ENCODE peak calls at places on chromosomes 6 and 20, in eight cellular contexts. One of them, this sample, is unnamed.

GRCh38 chr6:169213814-169214520 is 39.7 kb downstream of the THBS2 start:
- DNase-seq in ascending aorta: no peak
- DNase-seq in upper lobe of right lung: no peak
- DNase-seq in AG09309: no peak
- DNase-seq in uterus: peak
- DNase-seq in HFF-Myc: no peak
- DNase-seq in adrenal gland: no peak
- DNase-seq in fibroblast of lung: peak
- DNase-seq in this sample: no peak

GRCh38 chr20:59809630-59810375 is 123.6 kb downstream of the SYCP2 start:
- DNase-seq in adrenal gland: peak
- DNase-seq in fibroblast of lung: no peak
- DNase-seq in uterus: no peak
- DNase-seq in HFF-Myc: no peak
- DNase-seq in upper lobe of right lung: no peak
- DNase-seq in AG09309: no peak
- DNase-seq in ascending aorta: no peak
- DNase-seq in this sample: no peak

GRCh38 chr20:48544402-48545333 is 283.1 kb downstream of the PREX1 start:
- DNase-seq in uterus: no peak
- DNase-seq in upper lobe of right lung: no peak
- DNase-seq in ascending aorta: no peak
- DNase-seq in fibroblast of lung: no peak
- DNase-seq in HFF-Myc: peak
- DNase-seq in AG09309: no peak
- DNase-seq in adrenal gland: peak
- DNase-seq in this sample: no peak

GRCh38 chr6:13304101-13304500 is 24.2 kb downstream of the TBC1D7 start:
- DNase-seq in upper lobe of right lung: no peak
- DNase-seq in HFF-Myc: no peak
- DNase-seq in AG09309: no peak
- DNase-seq in fibroblast of lung: peak
- DNase-seq in ascending aorta: no peak
- DNase-seq in uterus: no peak
- DNase-seq in adrenal gland: no peak
- DNase-seq in this sample: no peak

GRCh38 chr6:130928993-130929678 is 101.9 kb downstream of the SMLR1 start:
- DNase-seq in upper lobe of right lung: no peak
- DNase-seq in AG09309: no peak
- DNase-seq in adrenal gland: no peak
- DNase-seq in HFF-Myc: peak
- DNase-seq in ascending aorta: no peak
- DNase-seq in fibroblast of lung: peak
- DNase-seq in uterus: no peak
- DNase-seq in this sample: no peak

GRCh38 chr20:34415079-34415478 is 52.0 kb downstream of the ITCH start:
- DNase-seq in AG09309: no peak
- DNase-seq in adrenal gland: no peak
- DNase-seq in upper lobe of right lung: no peak
- DNase-seq in fibroblast of lung: no peak
- DNase-seq in HFF-Myc: no peak
- DNase-seq in uterus: no peak
- DNase-seq in ascending aorta: no peak
- DNase-seq in this sample: no peak

GRCh38 chr20:475463-476357 is 13.4 kb upstream of the TBC1D20 start:
- DNase-seq in upper lobe of right lung: no peak
- DNase-seq in ascending aorta: no peak
- DNase-seq in uterus: no peak
- DNase-seq in fibroblast of lung: no peak
- DNase-seq in adrenal gland: no peak
- DNase-seq in AG09309: no peak
- DNase-seq in HFF-Myc: no peak
- DNase-seq in this sample: no peak

GRCh38 chr20:20224806-20225205 is 143.1 kb upstream of the INSM1 start:
- DNase-seq in fibroblast of lung: no peak
- DNase-seq in ascending aorta: no peak
- DNase-seq in AG09309: no peak
- DNase-seq in adrenal gland: no peak
- DNase-seq in uterus: no peak
- DNase-seq in upper lobe of right lung: no peak
- DNase-seq in HFF-Myc: no peak
- DNase-seq in this sample: no peak

GRCh38 chr20:48621256-48622078 is 206.3 kb downstream of the PREX1 start:
- DNase-seq in ascending aorta: no peak
- DNase-seq in fibroblast of lung: peak
- DNase-seq in AG09309: no peak
- DNase-seq in HFF-Myc: no peak
- DNase-seq in uterus: no peak
- DNase-seq in upper lobe of right lung: peak
- DNase-seq in adrenal gland: no peak
- DNase-seq in this sample: no peak

GRCh38 chr6:157813191-157813590 is 9.9 kb upstream of the SNX9 start:
- DNase-seq in HFF-Myc: no peak
- DNase-seq in uterus: peak
- DNase-seq in AG09309: no peak
- DNase-seq in adrenal gland: peak
- DNase-seq in fibroblast of lung: peak
- DNase-seq in ascending aorta: no peak
- DNase-seq in upper lobe of right lung: no peak
- DNase-seq in this sample: no peak

GRCh38 chr6:36612101-36612625 is 18.0 kb downstream of the SRSF3 start:
- DNase-seq in fibroblast of lung: no peak
- DNase-seq in ascending aorta: no peak
- DNase-seq in HFF-Myc: no peak
- DNase-seq in adrenal gland: peak
- DNase-seq in upper lobe of right lung: no peak
- DNase-seq in AG09309: no peak
- DNase-seq in uterus: no peak
- DNase-seq in this sample: no peak

GRCh38 chr6:32588156-32588555 is 1.5 kb downstream of the HLA-DRB1 start:
- DNase-seq in upper lobe of right lung: no peak
- DNase-seq in HFF-Myc: no peak
- DNase-seq in ascending aorta: no peak
- DNase-seq in uterus: no peak
- DNase-seq in AG09309: no peak
- DNase-seq in fibroblast of lung: no peak
- DNase-seq in adrenal gland: no peak
- DNase-seq in this sample: no peak

GRCh38 chr6:37607949-37608348 is 89.7 kb downstream of the MDGA1 start:
- DNase-seq in ascending aorta: no peak
- DNase-seq in AG09309: no peak
- DNase-seq in adrenal gland: no peak
- DNase-seq in fibroblast of lung: peak
- DNase-seq in upper lobe of right lung: no peak
- DNase-seq in uterus: no peak
- DNase-seq in HFF-Myc: no peak
- DNase-seq in this sample: no peak

GRCh38 chr6:79605968-79606764 is 25.0 kb upstream of the SH3BGRL2 start:
- DNase-seq in ascending aorta: no peak
- DNase-seq in upper lobe of right lung: no peak
- DNase-seq in uterus: no peak
- DNase-seq in adrenal gland: no peak
- DNase-seq in HFF-Myc: no peak
- DNase-seq in AG09309: no peak
- DNase-seq in fibroblast of lung: peak
- DNase-seq in this sample: no peak

GRCh38 chr20:50295762-50296449 is 105.3 kb downstream of the CEBPB start:
- DNase-seq in ascending aorta: no peak
- DNase-seq in fibroblast of lung: no peak
- DNase-seq in uterus: peak
- DNase-seq in upper lobe of right lung: peak
- DNase-seq in adrenal gland: no peak
- DNase-seq in AG09309: no peak
- DNase-seq in HFF-Myc: no peak
- DNase-seq in this sample: no peak

GRCh38 chr20:36493801-36494114 is 47.6 kb upstream of the MYL9 start:
- DNase-seq in AG09309: peak
- DNase-seq in ascending aorta: no peak
- DNase-seq in HFF-Myc: peak
- DNase-seq in upper lobe of right lung: no peak
- DNase-seq in uterus: peak
- DNase-seq in adrenal gland: peak
- DNase-seq in fibroblast of lung: peak
- DNase-seq in this sample: peak

GRCh38 chr6:26501482-26501986 is 1.4 kb downstream of the BTN1A1 start:
- DNase-seq in AG09309: no peak
- DNase-seq in uterus: no peak
- DNase-seq in HFF-Myc: no peak
- DNase-seq in ascending aorta: no peak
- DNase-seq in adrenal gland: peak
- DNase-seq in fibroblast of lung: peak
- DNase-seq in upper lobe of right lung: peak
- DNase-seq in this sample: no peak
- H3K4me3 ChIP-seq in AG09309: peak
- H3K4me3 ChIP-seq in uterus: no peak
- H3K4me3 ChIP-seq in HFF-Myc: peak
- H3K4me3 ChIP-seq in ascending aorta: peak
- H3K4me3 ChIP-seq in adrenal gland: no peak
- H3K4me3 ChIP-seq in fibroblast of lung: peak
- H3K4me3 ChIP-seq in upper lobe of right lung: peak
- H3K4me3 ChIP-seq in this sample: peak

GRCh38 chr6:4008324-4009047 is 70.5 kb downstream of the FAM217A start:
- DNase-seq in adrenal gland: no peak
- DNase-seq in upper lobe of right lung: no peak
- DNase-seq in fibroblast of lung: peak
- DNase-seq in ascending aorta: no peak
- DNase-seq in HFF-Myc: no peak
- DNase-seq in AG09309: peak
- DNase-seq in uterus: no peak
- DNase-seq in this sample: peak
- TF ChIP-seq CTCF in adrenal gland: peak
- TF ChIP-seq CTCF in upper lobe of right lung: peak
- TF ChIP-seq CTCF in fibroblast of lung: peak
- TF ChIP-seq CTCF in ascending aorta: peak
- TF ChIP-seq CTCF in HFF-Myc: no peak
- TF ChIP-seq CTCF in AG09309: peak
- TF ChIP-seq CTCF in uterus: peak
- TF ChIP-seq CTCF in this sample: peak

GRCh38 chr6:26332408-26332807 is 32.6 kb upstream of the BTN3A2 start:
- DNase-seq in AG09309: no peak
- DNase-seq in fibroblast of lung: no peak
- DNase-seq in uterus: no peak
- DNase-seq in upper lobe of right lung: no peak
- DNase-seq in HFF-Myc: no peak
- DNase-seq in adrenal gland: no peak
- DNase-seq in ascending aorta: no peak
- DNase-seq in this sample: no peak

GRCh38 chr6:26332843-26333242 is 32.2 kb upstream of the BTN3A2 start:
- DNase-seq in HFF-Myc: no peak
- DNase-seq in uterus: no peak
- DNase-seq in fibroblast of lung: no peak
- DNase-seq in AG09309: no peak
- DNase-seq in upper lobe of right lung: no peak
- DNase-seq in adrenal gland: no peak
- DNase-seq in ascending aorta: no peak
- DNase-seq in this sample: no peak

GRCh38 chr6:26330835-26331808 is 33.9 kb upstream of the BTN3A2 start:
- DNase-seq in fibroblast of lung: peak
- DNase-seq in adrenal gland: no peak
- DNase-seq in ascending aorta: no peak
- DNase-seq in upper lobe of right lung: no peak
- DNase-seq in HFF-Myc: no peak
- DNase-seq in AG09309: no peak
- DNase-seq in uterus: no peak
- DNase-seq in this sample: no peak

GRCh38 chr6:26333458-26334297 is 31.3 kb upstream of the BTN3A2 start:
- DNase-seq in uterus: no peak
- DNase-seq in upper lobe of right lung: no peak
- DNase-seq in HFF-Myc: no peak
- DNase-seq in adrenal gland: no peak
- DNase-seq in AG09309: no peak
- DNase-seq in ascending aorta: no peak
- DNase-seq in fibroblast of lung: no peak
- DNase-seq in this sample: no peak

GRCh38 chr6:26331809-26332226 is 33.2 kb upstream of the BTN3A2 start:
- DNase-seq in fibroblast of lung: no peak
- DNase-seq in AG09309: no peak
- DNase-seq in HFF-Myc: no peak
- DNase-seq in upper lobe of right lung: no peak
- DNase-seq in adrenal gland: no peak
- DNase-seq in ascending aorta: no peak
- DNase-seq in uterus: no peak
- DNase-seq in this sample: no peak
- H3K4me3 ChIP-seq in fibroblast of lung: peak
- H3K4me3 ChIP-seq in AG09309: peak
- H3K4me3 ChIP-seq in HFF-Myc: peak
- H3K4me3 ChIP-seq in upper lobe of right lung: no peak
- H3K4me3 ChIP-seq in adrenal gland: no peak
- H3K4me3 ChIP-seq in ascending aorta: no peak
- H3K4me3 ChIP-seq in uterus: no peak
- H3K4me3 ChIP-seq in this sample: peak

GRCh38 chr20:31440012-31440659 is at the start of gene DEFB123:
- DNase-seq in AG09309: no peak
- DNase-seq in ascending aorta: no peak
- DNase-seq in adrenal gland: no peak
- DNase-seq in HFF-Myc: no peak
- DNase-seq in upper lobe of right lung: no peak
- DNase-seq in fibroblast of lung: no peak
- DNase-seq in uterus: no peak
- DNase-seq in this sample: no peak
- TF ChIP-seq CTCF in AG09309: peak
- TF ChIP-seq CTCF in ascending aorta: no peak
- TF ChIP-seq CTCF in adrenal gland: no peak
- TF ChIP-seq CTCF in HFF-Myc: peak
- TF ChIP-seq CTCF in upper lobe of right lung: no peak
- TF ChIP-seq CTCF in fibroblast of lung: no peak
- TF ChIP-seq CTCF in uterus: no peak
- TF ChIP-seq CTCF in this sample: no peak

GRCh38 chr6:24779416-24779815 is 4.7 kb downstream of the GMNN start:
- DNase-seq in AG09309: no peak
- DNase-seq in uterus: no peak
- DNase-seq in adrenal gland: no peak
- DNase-seq in HFF-Myc: no peak
- DNase-seq in fibroblast of lung: no peak
- DNase-seq in upper lobe of right lung: no peak
- DNase-seq in ascending aorta: no peak
- DNase-seq in this sample: no peak
- H3K4me3 ChIP-seq in AG09309: no peak
- H3K4me3 ChIP-seq in uterus: no peak
- H3K4me3 ChIP-seq in adrenal gland: no peak
- H3K4me3 ChIP-seq in HFF-Myc: no peak
- H3K4me3 ChIP-seq in fibroblast of lung: no peak
- H3K4me3 ChIP-seq in upper lobe of right lung: no peak
- H3K4me3 ChIP-seq in ascending aorta: no peak
- H3K4me3 ChIP-seq in this sample: no peak

This sample was measured in retinal pigment epithelial cell.